ENCODE peak calls at places on chromosome 3, in ten cellular contexts. V is uterus; U is ureter; R is progenitor cell of endocrine pancreas; K is activated T-helper 1 cell treated with Interleukin-2 at 50 U/mL for 16 hours; S is NAMALWA; H is activated CD8-positive, alpha-beta memory T cell treated with anti-CD3 and anti-CD28 coated beads, Interleukin-2, amount 50 U/mL, for 48 hours; C is mucosa of descending colon; X is neural crest cell; T is astrocyte of the cerebellum. A is an unnamed sample.
A peak's percentile ranks its signal among the peaks of the same experiment; 100 is the strongest.

GRCh38 chr3:129602730-129603560 is 3.5 kb downstream of the PLXND1 start:
- DNase-seq in X (no peak), R (no peak), S (no peak), H (no peak), V (peak; percentile 90), C (no peak), U (peak; percentile 75), K (no peak), T (peak; percentile 80), A (no peak)

GRCh38 chr3:177050466-177051237 is 146.6 kb downstream of the TBL1XR1 start:
- DNase-seq in C (no peak), U (no peak), R (no peak), K (no peak), V (no peak), S (peak; percentile 80), H (no peak), X (no peak), T (peak; percentile 35), A (no peak)

GRCh38 chr3:122793568-122794416 is at the start of gene HSPBAP1:
- DNase-seq in K (peak; percentile 82), S (peak; percentile 97), X (peak; percentile 86), U (peak; percentile 92), T (peak; percentile 86), H (peak; percentile 92), V (peak; percentile 94), R (peak; percentile 84), C (peak; percentile 97), A (peak; percentile 85)

GRCh38 chr3:129556890-129557736 is 14.1 kb downstream of the H1-8 start:
- DNase-seq in H (no peak), K (no peak), U (peak; percentile 59), T (peak; percentile 27), R (no peak), C (peak; percentile 49), S (no peak), V (no peak), X (no peak), A (no peak)

GRCh38 chr3:122299872-122300460 is 25.1 kb upstream of the CSTA start:
- DNase-seq in R (no peak), S (peak; percentile 75), K (no peak), C (no peak), V (no peak), U (no peak), H (no peak), X (peak; percentile 18), T (no peak), A (no peak)

GRCh38 chr3:32640939-32641725 is 43.9 kb upstream of the CNOT10 start:
- DNase-seq in R (no peak), H (no peak), T (no peak), X (no peak), C (no peak), K (no peak), S (no peak), U (no peak), V (no peak), A (no peak)

GRCh38 chr3:165641569-165642310 is 195.5 kb downstream of the BCHE start:
- DNase-seq in S (no peak), X (no peak), K (no peak), T (peak; percentile 4), U (no peak), R (no peak), H (no peak), V (no peak), C (no peak), A (no peak)

GRCh38 chr3:174268061-174268460 is 591.1 kb upstream of the NAALADL2 start:
- DNase-seq in H (no peak), T (no peak), S (no peak), X (no peak), C (no peak), V (no peak), K (no peak), R (no peak), U (no peak), A (no peak)

GRCh38 chr3:13716540-13717221 is 163.2 kb downstream of the WNT7A start:
- DNase-seq in V (no peak), S (no peak), T (no peak), R (peak; percentile 6), H (peak; percentile 39), U (no peak), X (no peak), C (no peak), K (no peak), A (no peak)

GRCh38 chr3:101119535-101119934 is 126.3 kb upstream of the ABI3BP start:
- DNase-seq in U (no peak), X (no peak), T (no peak), R (no peak), K (no peak), V (no peak), H (no peak), C (no peak), S (no peak), A (no peak)

GRCh38 chr3:151372063-151372820 is 12.3 kb downstream of the P2RY12 start:
- DNase-seq in U (no peak), V (no peak), T (no peak), R (no peak), X (no peak), H (no peak), S (no peak), C (no peak), K (no peak), A (no peak)

GRCh38 chr3:48215876-48216275 is 7.4 kb upstream of the CAMP start:
- DNase-seq in R (no peak), S (no peak), V (peak; percentile 58), U (no peak), H (no peak), T (no peak), K (no peak), X (no peak), C (no peak), A (no peak)

GRCh38 chr3:72143322-72143721 is 358.4 kb upstream of the PROK2 start:
- DNase-seq in H (no peak), S (no peak), T (no peak), X (no peak), U (no peak), V (no peak), C (no peak), K (no peak), R (no peak), A (no peak)

GRCh38 chr3:38108649-38109579 is 28.0 kb downstream of the ACAA1 start:
- DNase-seq in X (no peak), R (no peak), U (no peak), C (peak; percentile 49), H (peak; percentile 47), T (no peak), K (no peak), S (no peak), V (no peak), A (no peak)